ENCODE peak calls at places on chromosomes 3 and 15, in ten cellular contexts. J, I, M, N, F, H, D, O, T and P are unnamed samples. For H3K4me1, the result is how much of the 10 kb centered on the place peaks cover.

GRCh38 chr3:72523409-72524172 is 324.7 kb downstream of the SHQ1 start:
- DNase-seq in T (no peak), I (no peak), D (no peak), O (no peak), N (peak), J (no peak), H (no peak), M (no peak), F (no peak), P (no peak)

GRCh38 chr3:8667429-8668091 is 23.0 kb upstream of the SSUH2 start:
- DNase-seq in J (no peak), I (no peak), N (no peak), H (no peak), F (no peak), T (no peak), O (no peak), D (no peak), M (no peak), P (no peak)

GRCh38 chr3:66527253-66527652 is 26.4 kb upstream of the LRIG1 start:
- DNase-seq in N (no peak), O (no peak), H (no peak), D (no peak), M (no peak), I (no peak), J (no peak), T (no peak), F (no peak), P (no peak)

GRCh38 chr3:34203386-34203785 is 405.0 kb downstream of the PDCD6IP start:
- DNase-seq in T (no peak), J (no peak), F (no peak), M (no peak), O (no peak), D (no peak), H (no peak), N (no peak), I (no peak), P (no peak)

GRCh38 chr15:45573961-45574629 is 13.1 kb upstream of the BLOC1S6 start:
- DNase-seq in M (no peak), H (peak), O (no peak), F (no peak), I (peak), D (no peak), N (peak), T (peak), J (peak), P (no peak)

GRCh38 chr3:189276481-189277190 is 104.9 kb downstream of the TPRG1 start:
- DNase-seq in J (no peak), T (no peak), H (no peak), N (peak), D (no peak), F (no peak), I (no peak), O (no peak), M (no peak), P (no peak)

GRCh38 chr3:1908651-1909445 is 189.8 kb upstream of the CNTN4 start:
- DNase-seq in J (no peak), M (no peak), F (no peak), D (no peak), H (no peak), N (no peak), T (no peak), O (no peak), I (no peak), P (no peak)

GRCh38 chr3:24019585-24019984 is 74.5 kb downstream of the NR1D2 start:
- DNase-seq in O (no peak), J (no peak), D (no peak), F (no peak), N (no peak), M (no peak), T (no peak), I (no peak), H (no peak), P (no peak)

GRCh38 chr3:186724911-186725310 is 7.8 kb downstream of the KNG1 start:
- DNase-seq in T (no peak), I (no peak), H (no peak), J (peak), O (no peak), N (no peak), D (no peak), M (no peak), F (no peak), P (no peak)

GRCh38 chr3:165643433-165643824 is 193.8 kb downstream of the BCHE start:
- DNase-seq in J (no peak), F (no peak), M (no peak), O (no peak), D (no peak), H (no peak), T (no peak), I (no peak), N (no peak), P (no peak)

GRCh38 chr15:95972136-95972553 is 358.4 kb upstream of the NR2F2 start:
- DNase-seq in T (no peak), O (no peak), I (no peak), H (no peak), D (no peak), F (no peak), M (no peak), J (no peak), N (no peak), P (no peak)

GRCh38 chr3:9912294-9912935 is 4.5 kb upstream of the IL17RC start:
- DNase-seq in M (no peak), D (no peak), H (no peak), T (no peak), O (no peak), I (no peak), F (no peak), N (no peak), J (no peak), P (no peak)

GRCh38 chr3:20323307-20323927 is 137.4 kb upstream of the SGO1 start:
- DNase-seq in O (peak), N (no peak), T (peak), J (no peak), M (no peak), F (no peak), I (no peak), D (no peak), H (no peak), P (no peak)

GRCh38 chr3:74122281-74122680 is 492.2 kb downstream of the CNTN3 start:
- DNase-seq in J (no peak), O (no peak), H (no peak), N (no peak), I (no peak), F (no peak), D (no peak), M (no peak), T (no peak), P (no peak)

GRCh38 chr3:56974242-56974945 is 86.1 kb upstream of the SPATA12 start:
- DNase-seq in T (no peak), F (no peak), D (no peak), J (no peak), O (no peak), M (no peak), N (no peak), H (no peak), I (no peak), P (no peak)

GRCh38 chr3:112111785-112112402 is 21.2 kb downstream of the GCSAM start:
- DNase-seq in I (peak), M (no peak), N (peak), F (peak), D (no peak), T (peak), O (peak), H (peak), J (peak), P (no peak)

DNA sequence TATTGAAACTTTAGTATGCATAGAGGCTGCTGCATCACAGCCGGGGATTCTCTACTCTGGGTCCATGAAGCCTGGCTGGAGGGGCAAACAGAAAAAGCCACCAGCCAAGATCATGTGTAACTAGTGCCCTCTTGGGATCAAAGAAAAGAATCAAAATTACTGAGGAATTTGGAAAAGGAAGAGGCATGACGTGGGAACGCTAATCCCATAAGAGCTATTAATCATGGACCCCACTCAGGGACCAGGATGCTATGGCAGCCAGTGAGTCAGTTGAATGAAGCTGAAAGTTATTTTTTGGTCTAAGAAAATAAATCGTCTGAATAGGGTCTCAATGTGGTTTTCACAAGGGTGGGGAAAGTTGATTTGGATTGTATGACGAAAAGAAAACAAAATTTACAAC is 1165.1 kb downstream of the ROBO2 start:
- DNase-seq in J (peak), H (no peak), O (no peak), T (peak), D (no peak), F (no peak), N (no peak), M (no peak), I (no peak), P (no peak)
- TF ChIP-seq CTCF in J (peak), H (no peak), O (no peak), T (peak), D (no peak), F (peak), N (no peak), M (no peak), I (no peak), P (no peak)

DNA sequence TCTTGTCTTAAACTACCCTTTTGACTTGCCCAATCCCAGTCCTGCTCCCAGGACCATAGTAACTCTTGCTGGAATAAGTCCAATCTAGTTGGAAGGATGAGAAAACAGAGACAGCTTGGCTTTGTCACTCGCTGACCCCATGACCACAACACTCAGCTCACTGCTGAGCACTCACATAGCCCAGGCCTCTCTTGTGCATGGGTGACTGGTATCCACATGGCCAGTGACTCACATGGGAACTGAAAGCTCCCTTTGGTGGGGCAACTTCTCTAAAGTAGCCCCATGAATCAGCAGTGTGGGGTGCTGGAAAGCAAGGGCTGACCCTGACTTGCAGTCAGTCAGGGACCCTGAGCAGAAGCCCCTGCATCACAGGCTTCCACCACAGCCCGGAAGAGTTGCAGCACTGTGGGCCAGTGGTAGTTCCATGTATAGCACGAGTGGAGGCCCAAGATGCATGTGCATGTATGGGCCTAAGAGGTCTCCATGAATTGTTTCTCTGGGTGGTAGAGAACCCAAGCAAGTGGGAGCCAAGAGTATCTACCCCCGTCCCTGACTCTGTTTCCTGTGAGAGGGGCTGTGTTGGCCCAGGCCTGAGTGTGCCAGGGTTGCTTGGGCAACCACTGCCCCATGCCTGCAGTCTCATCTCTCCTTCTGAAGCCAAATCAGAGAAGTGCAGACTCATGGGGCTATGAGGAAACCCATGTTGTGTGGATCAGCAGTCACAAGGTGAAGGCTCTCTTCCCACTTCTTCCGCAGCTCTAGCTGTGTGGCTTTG is 62.1 kb upstream of the XCR1 start:
- DNase-seq in O (peak), I (no peak), T (no peak), M (peak), J (no peak), D (no peak), F (no peak), N (peak), H (no peak), P (peak)
- H3K4me1 ChIP-seq in O (under half), I (under half), T (under half), M (under half), J (under half), D (under half), F (under half), N (under half), H (under half), P (under half)

GRCh38 chr15:73165844-73166243 is 113.6 kb downstream of the NEO1 start:
- DNase-seq in O (no peak), H (no peak), N (no peak), D (no peak), I (no peak), M (no peak), T (peak), F (no peak), J (no peak), P (no peak)

GRCh38 chr15:73172508-73172907 is 120.2 kb downstream of the NEO1 start:
- DNase-seq in I (no peak), T (no peak), D (no peak), F (no peak), O (no peak), N (no peak), J (no peak), H (no peak), M (no peak), P (no peak)

GRCh38 chr15:73165435-73165834 is 113.2 kb downstream of the NEO1 start:
- DNase-seq in H (no peak), J (no peak), O (no peak), T (no peak), F (no peak), N (no peak), M (no peak), I (no peak), D (no peak), P (no peak)

GRCh38 chr15:73171711-73172110 is 119.4 kb downstream of the NEO1 start:
- DNase-seq in F (no peak), O (no peak), H (no peak), M (no peak), I (no peak), J (no peak), N (no peak), D (no peak), T (no peak), P (no peak)

DNA sequence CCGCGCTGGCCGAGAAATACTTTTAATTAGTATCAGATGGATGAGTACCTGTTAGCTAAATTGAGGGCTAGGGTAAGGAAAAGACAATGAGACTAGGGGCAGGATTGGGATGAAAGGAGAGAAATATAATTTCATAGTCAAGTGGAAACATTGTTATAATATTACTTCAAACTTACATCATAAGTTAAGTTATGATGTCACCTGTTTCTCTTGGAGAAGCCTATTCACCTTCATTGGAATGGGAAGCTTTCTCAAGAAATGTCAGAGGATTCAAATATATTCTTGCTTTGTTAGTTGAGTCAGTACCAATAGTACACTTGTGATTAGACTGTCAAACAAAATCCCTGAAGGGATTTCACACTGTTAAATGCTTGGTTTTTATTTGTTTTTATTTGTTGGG is 116.2 kb downstream of the NEO1 start:
- DNase-seq in M (no peak), H (no peak), T (no peak), D (no peak), N (no peak), F (no peak), J (no peak), O (no peak), I (no peak), P (no peak)
- TF ChIP-seq POLR2AphosphoS5 in M (no peak), H (no peak), T (no peak), D (no peak), N (no peak), F (no peak), J (no peak), O (no peak), I (no peak), P (no peak)

GRCh38 chr15:63048115-63048985 is 5.8 kb downstream of the TPM1 start:
- DNase-seq in O (peak), F (peak), J (peak), N (peak), D (peak), H (peak), T (peak), M (peak), I (peak), P (no peak)

GRCh38 chr15:63049747-63050439 is 7.3 kb downstream of the TPM1 start:
- DNase-seq in M (no peak), H (no peak), J (no peak), O (no peak), F (no peak), N (no peak), D (no peak), I (no peak), T (peak), P (no peak)

GRCh38 chr15:63050737-63051700 is 8.5 kb downstream of the TPM1 start:
- DNase-seq in N (peak), T (peak), I (no peak), J (peak), M (no peak), H (no peak), O (no peak), F (no peak), D (no peak), P (no peak)

GRCh38 chr15:63047792-63048114 is 5.2 kb downstream of the TPM1 start:
- DNase-seq in I (no peak), M (no peak), T (no peak), D (no peak), N (no peak), J (no peak), F (no peak), H (no peak), O (no peak), P (no peak)

DNA sequence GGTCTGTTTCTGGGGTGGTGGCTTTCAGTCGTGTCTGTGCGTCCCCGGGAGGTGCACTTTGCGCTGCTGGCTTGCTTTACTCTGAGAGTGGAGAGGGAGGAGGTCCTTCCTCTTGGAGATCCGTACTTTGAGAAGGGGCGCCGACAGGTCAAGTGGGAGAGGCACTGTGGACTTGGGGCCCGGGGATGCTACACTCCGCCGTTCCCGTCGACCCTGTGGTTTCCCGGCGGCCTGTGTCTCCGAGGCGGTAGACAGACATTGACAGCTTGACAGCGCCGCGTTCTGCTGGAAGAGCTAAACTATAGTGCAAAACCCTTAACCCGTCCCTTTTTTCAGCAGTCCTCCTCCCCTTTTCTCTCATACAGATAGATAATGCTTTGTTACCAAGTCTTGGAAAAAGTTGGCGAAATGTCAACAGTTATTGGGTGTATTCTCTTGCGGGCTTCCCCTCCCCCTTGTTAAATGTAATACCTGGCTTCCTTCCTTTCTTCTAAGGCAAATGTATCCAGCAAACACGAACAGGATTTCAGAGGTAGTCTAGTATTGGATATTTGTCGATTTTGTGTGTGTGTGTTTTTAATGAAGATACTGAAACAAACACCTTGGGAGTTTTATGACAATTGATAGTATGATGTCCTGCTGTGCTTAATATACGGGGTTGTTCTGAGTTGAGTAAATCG is 6.6 kb downstream of the TPM1 start:
- DNase-seq in I (no peak), N (peak), J (peak), T (peak), D (no peak), M (no peak), F (no peak), O (peak), H (no peak), P (no peak)
- TF ChIP-seq CTCF in I (no peak), N (no peak), J (no peak), T (peak), D (peak), M (no peak), F (no peak), O (no peak), H (no peak), P (no peak)

GRCh38 chr3:37824090-37824953 is 37.4 kb upstream of the CTDSPL start:
- DNase-seq in H (no peak), J (peak), T (no peak), D (no peak), F (no peak), I (no peak), N (no peak), M (no peak), O (no peak), P (no peak)
- H3K4me1 ChIP-seq in H (under half), J (under half), T (under half), D (under half), F (under half), I (under half), N (under half), M (under half), O (under half), P (under half)

GRCh38 chr3:42081814-42082473 is 9.2 kb upstream of the TRAK1 start:
- DNase-seq in T (no peak), I (no peak), F (no peak), O (no peak), M (no peak), D (no peak), J (no peak), H (no peak), N (peak), P (no peak)

GRCh38 chr3:42077785-42078184 is 13.4 kb upstream of the TRAK1 start:
- DNase-seq in H (no peak), O (no peak), J (no peak), F (no peak), N (peak), T (no peak), D (no peak), I (no peak), M (no peak), P (peak)

GRCh38 chr3:42079701-42080323 is 11.3 kb upstream of the TRAK1 start:
- DNase-seq in D (no peak), F (no peak), M (no peak), I (no peak), T (peak), J (no peak), N (peak), O (no peak), H (no peak), P (no peak)

GRCh38 chr3:42078686-42079085 is 12.5 kb upstream of the TRAK1 start:
- DNase-seq in J (peak), H (no peak), F (no peak), M (no peak), O (no peak), T (no peak), I (no peak), D (no peak), N (peak), P (no peak)

DNA sequence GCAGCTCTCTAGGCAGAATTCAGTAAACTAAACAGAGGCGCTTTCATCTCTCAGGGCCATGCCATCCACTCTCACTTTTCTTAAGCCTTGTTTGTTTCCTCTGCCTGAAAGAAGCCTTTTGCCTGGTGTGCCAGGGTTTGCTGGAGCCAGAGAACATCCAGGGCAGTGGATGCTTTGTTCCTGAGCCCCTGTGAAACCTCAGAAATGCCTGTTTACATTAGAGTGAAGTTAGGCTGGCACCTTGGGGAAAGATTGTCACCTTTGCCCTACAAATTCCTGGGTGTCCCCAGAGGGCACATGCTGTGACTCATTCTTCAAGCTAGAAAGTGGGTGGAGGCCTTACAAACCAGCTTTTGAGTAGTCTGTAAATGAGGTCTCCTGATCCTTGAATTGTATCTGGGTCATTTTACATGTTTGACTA is 10.7 kb upstream of the TRAK1 start:
- DNase-seq in I (peak), T (peak), J (no peak), O (peak), F (no peak), D (no peak), H (no peak), N (peak), M (no peak), P (no peak)
- TF ChIP-seq POLR2AphosphoS5 in I (peak), T (no peak), J (no peak), O (peak), F (no peak), D (peak), H (no peak), N (peak), M (peak), P (peak)

GRCh38 chr15:50685191-50685975 is 1.2 kb downstream of the TRPM7 start:
- DNase-seq in T (no peak), N (no peak), D (no peak), J (peak), M (no peak), H (no peak), I (no peak), O (no peak), F (no peak), P (no peak)
- TF ChIP-seq CTCF in T (no peak), N (no peak), D (no peak), J (no peak), M (no peak), H (no peak), I (no peak), O (no peak), F (no peak), P (no peak)